ENCODE peak calls at places on chromosomes 11 and 22, in four cellular contexts. One of them, this sample, is unnamed.

GRCh38 chr11:60657880-60658279 is 41.5 kb upstream of the MS4A8 start:
- DNase-seq in K562: no peak
- DNase-seq in HepG2: peak; percentile 28
- DNase-seq in GM12878: no peak
- DNase-seq in this sample: no peak

GRCh38 chr11:66864172-66864901 is 7.5 kb downstream of the LRFN4 start:
- DNase-seq in K562: no peak
- DNase-seq in HepG2: no peak
- DNase-seq in GM12878: no peak
- DNase-seq in this sample: no peak

GRCh38 chr11:201936-202335 is 5.3 kb downstream of the BET1L start:
- DNase-seq in K562: no peak
- DNase-seq in HepG2: no peak
- DNase-seq in GM12878: no peak
- DNase-seq in this sample: no peak

GRCh38 chr11:110762596-110762995 is 50.4 kb upstream of the ARHGAP20 start:
- DNase-seq in K562: no peak
- DNase-seq in HepG2: no peak
- DNase-seq in GM12878: no peak
- DNase-seq in this sample: no peak

GRCh38 chr11:66720223-66720898 is 8.7 kb downstream of the SPTBN2 start:
- DNase-seq in K562: no peak
- DNase-seq in HepG2: peak; percentile 83
- DNase-seq in GM12878: no peak
- DNase-seq in this sample: no peak

GRCh38 chr22:36775589-36775965 is 342 bp downstream of the IFT27 start:
- DNase-seq in K562: no peak
- DNase-seq in HepG2: no peak
- DNase-seq in GM12878: no peak
- DNase-seq in this sample: peak; percentile 34

GRCh38 chr11:17839450-17839849 is 104.9 kb downstream of the KCNC1 start:
- DNase-seq in K562: no peak
- DNase-seq in HepG2: no peak
- DNase-seq in GM12878: no peak
- DNase-seq in this sample: no peak

GRCh38 chr11:120343429-120343828 is 7.2 kb downstream of the ARHGEF12 start:
- DNase-seq in K562: no peak
- DNase-seq in HepG2: no peak
- DNase-seq in GM12878: peak; percentile 67
- DNase-seq in this sample: no peak

GRCh38 chr11:104164028-104164520 is at the start of gene PDGFD:
- DNase-seq in K562: no peak
- DNase-seq in HepG2: peak; percentile 54
- DNase-seq in GM12878: no peak
- DNase-seq in this sample: peak; percentile 59

GRCh38 chr11:27705873-27706820 is 5.9 kb upstream of the BDNF start:
- DNase-seq in K562: peak; percentile 56
- DNase-seq in HepG2: peak; percentile 20
- DNase-seq in GM12878: no peak
- DNase-seq in this sample: peak; percentile 59

GRCh38 chr11:126101930-126102283 is 39.2 kb upstream of the CDON start:
- DNase-seq in K562: no peak
- DNase-seq in HepG2: no peak
- DNase-seq in GM12878: no peak
- DNase-seq in this sample: no peak

GRCh38 chr11:14522801-14523200 is 2.6 kb upstream of the PSMA1 start:
- DNase-seq in K562: no peak
- DNase-seq in HepG2: no peak
- DNase-seq in GM12878: no peak
- DNase-seq in this sample: no peak

GRCh38 chr11:44389963-44390605 is 80.1 kb upstream of the ALX4 start:
- DNase-seq in K562: no peak
- DNase-seq in HepG2: no peak
- DNase-seq in GM12878: no peak
- DNase-seq in this sample: no peak

GRCh38 chr22:29742319-29742718 is 22.5 kb downstream of the CABP7 start:
- DNase-seq in K562: no peak
- DNase-seq in HepG2: no peak
- DNase-seq in GM12878: no peak
- DNase-seq in this sample: no peak

GRCh38 chr22:27654536-27655445 is 146.8 kb downstream of the MN1 start:
- DNase-seq in K562: no peak
- DNase-seq in HepG2: no peak
- DNase-seq in GM12878: no peak
- DNase-seq in this sample: no peak

GRCh38 chr22:19632671-19633148 is 81.6 kb upstream of the SEPTIN5 start:
- DNase-seq in K562: no peak
- DNase-seq in HepG2: no peak
- DNase-seq in GM12878: no peak
- DNase-seq in this sample: no peak

GRCh38 chr11:10984250-10984649 is 126.4 kb upstream of the ZBED5 start:
- DNase-seq in K562: peak; percentile 58
- DNase-seq in HepG2: no peak
- DNase-seq in GM12878: no peak
- DNase-seq in this sample: no peak

GRCh38 chr22:45683680-45684079 is 12.0 kb downstream of the ATXN10 start:
- DNase-seq in K562: no peak
- DNase-seq in HepG2: no peak
- DNase-seq in GM12878: no peak
- DNase-seq in this sample: no peak

GRCh38 chr11:110409174-110409573 is 20.6 kb upstream of the FDX1 start:
- DNase-seq in K562: no peak
- DNase-seq in HepG2: no peak
- DNase-seq in GM12878: no peak
- DNase-seq in this sample: no peak

GRCh38 chr11:20025331-20025840 is 134.9 kb downstream of the DBX1 start:
- DNase-seq in K562: no peak
- DNase-seq in HepG2: no peak
- DNase-seq in GM12878: no peak
- DNase-seq in this sample: no peak

GRCh38 chr11:58573451-58574104 is 2.1 kb downstream of the LPXN start:
- DNase-seq in K562: no peak
- DNase-seq in HepG2: no peak
- DNase-seq in GM12878: no peak
- DNase-seq in this sample: no peak

GRCh38 chr11:58928082-58928574 is 11.2 kb upstream of the GLYATL1 start:
- DNase-seq in K562: no peak
- DNase-seq in HepG2: no peak
- DNase-seq in GM12878: no peak
- DNase-seq in this sample: no peak

GRCh38 chr11:20060647-20061205 is 99.5 kb downstream of the DBX1 start:
- DNase-seq in K562: no peak
- DNase-seq in HepG2: no peak
- DNase-seq in GM12878: no peak
- DNase-seq in this sample: no peak

GRCh38 chr11:76623171-76623883 is 47.2 kb downstream of the LRRC32 start:
- DNase-seq in K562: no peak
- DNase-seq in HepG2: no peak
- DNase-seq in GM12878: no peak
- DNase-seq in this sample: no peak

GRCh38 chr11:76623884-76624419 is 46.6 kb downstream of the LRRC32 start:
- DNase-seq in K562: no peak
- DNase-seq in HepG2: no peak
- DNase-seq in GM12878: no peak
- DNase-seq in this sample: no peak

GRCh38 chr11:76626266-76626665 is 44.3 kb downstream of the LRRC32 start:
- DNase-seq in K562: no peak
- DNase-seq in HepG2: no peak
- DNase-seq in GM12878: no peak
- DNase-seq in this sample: no peak

GRCh38 chr11:76625787-76626186 is 44.8 kb downstream of the LRRC32 start:
- DNase-seq in K562: no peak
- DNase-seq in HepG2: no peak
- DNase-seq in GM12878: no peak
- DNase-seq in this sample: no peak

GRCh38 chr11:76624515-76625379 is 45.8 kb downstream of the LRRC32 start:
- DNase-seq in K562: no peak
- DNase-seq in HepG2: no peak
- DNase-seq in GM12878: no peak
- DNase-seq in this sample: no peak
- TF ChIP-seq TARDBP in K562: no peak
- TF ChIP-seq TARDBP in HepG2: no peak
- TF ChIP-seq TARDBP in GM12878: no peak
- TF ChIP-seq TARDBP in this sample: no peak

GRCh38 chr11:45737056-45737455 is 67.9 kb upstream of the SLC35C1 start:
- DNase-seq in K562: no peak
- DNase-seq in HepG2: no peak
- DNase-seq in GM12878: no peak
- DNase-seq in this sample: no peak
- TF ChIP-seq BHLHE40 in K562: no peak
- TF ChIP-seq BHLHE40 in HepG2: no peak
- TF ChIP-seq BHLHE40 in GM12878: no peak
- TF ChIP-seq BHLHE40 in this sample: no peak

GRCh38 chr11:123125169-123125568 is 63.2 kb upstream of the HSPA8 start:
- DNase-seq in K562: no peak
- DNase-seq in HepG2: no peak
- DNase-seq in GM12878: no peak
- DNase-seq in this sample: no peak

GRCh38 chr11:123122852-123123251 is 60.9 kb upstream of the HSPA8 start:
- DNase-seq in K562: no peak
- DNase-seq in HepG2: no peak
- DNase-seq in GM12878: no peak
- DNase-seq in this sample: no peak

GRCh38 chr11:123116486-123116885 is 54.5 kb upstream of the HSPA8 start:
- DNase-seq in K562: no peak
- DNase-seq in HepG2: no peak
- DNase-seq in GM12878: no peak
- DNase-seq in this sample: no peak

DNA sequence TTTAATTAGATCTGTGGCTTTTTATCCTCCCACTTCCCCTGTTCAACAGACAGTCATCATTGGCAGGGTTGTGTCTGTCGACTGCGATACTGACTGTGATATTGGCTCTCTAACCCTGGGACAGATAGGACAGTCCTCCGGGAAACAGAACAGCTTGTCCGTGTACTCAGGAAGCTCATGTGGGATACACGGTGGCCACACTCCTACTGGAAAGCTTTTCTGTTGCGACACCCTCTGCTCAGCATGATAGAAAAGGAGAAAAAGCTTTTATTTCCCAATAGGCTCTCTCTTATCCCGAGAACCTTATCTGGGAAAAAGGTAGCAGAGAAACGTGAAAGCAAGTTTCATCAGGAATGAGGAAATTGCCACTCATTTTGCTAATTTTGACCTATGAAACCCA is 60.4 kb upstream of the HSPA8 start:
- DNase-seq in K562: no peak
- DNase-seq in HepG2: no peak
- DNase-seq in GM12878: no peak
- DNase-seq in this sample: no peak
- TF ChIP-seq TARDBP in K562: no peak
- TF ChIP-seq TARDBP in HepG2: no peak
- TF ChIP-seq TARDBP in GM12878: no peak
- TF ChIP-seq TARDBP in this sample: no peak

DNA sequence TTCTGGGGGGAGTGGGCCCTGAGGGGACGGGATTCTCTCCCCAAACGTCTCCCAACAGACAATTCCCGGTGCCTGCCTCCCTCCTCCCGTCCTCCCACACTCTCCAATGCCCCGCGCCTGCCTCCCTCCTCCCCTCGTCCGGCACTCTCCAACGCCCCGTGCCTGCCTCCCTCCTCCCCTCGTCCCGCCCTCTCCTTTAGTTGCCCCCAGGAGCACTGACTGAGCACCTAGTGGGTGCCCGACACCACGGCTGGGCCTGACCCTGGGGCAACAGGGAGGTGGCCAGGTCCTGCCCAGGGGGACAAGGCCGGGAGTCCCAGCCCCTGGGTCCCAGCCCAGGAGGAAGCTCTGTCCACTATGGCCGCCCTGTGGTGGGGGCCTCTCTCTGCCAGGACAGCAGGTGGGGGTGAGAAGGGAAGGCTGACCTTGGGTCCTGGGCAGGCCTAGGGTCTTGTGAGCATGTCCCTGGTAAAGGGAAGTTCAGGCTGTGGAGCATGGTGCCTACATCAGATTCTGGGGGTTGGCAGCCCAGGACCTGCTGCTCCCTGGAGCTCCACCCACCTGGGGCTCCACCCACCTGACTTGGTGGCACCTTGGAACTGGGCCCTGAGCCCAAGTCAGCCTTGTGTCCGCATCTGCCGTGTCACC is 942.3 kb downstream of the BRD1 start:
- DNase-seq in K562: no peak
- DNase-seq in HepG2: no peak
- DNase-seq in GM12878: no peak
- DNase-seq in this sample: no peak
- TF ChIP-seq BHLHE40 in K562: no peak
- TF ChIP-seq BHLHE40 in HepG2: no peak
- TF ChIP-seq BHLHE40 in GM12878: no peak
- TF ChIP-seq BHLHE40 in this sample: no peak

DNA sequence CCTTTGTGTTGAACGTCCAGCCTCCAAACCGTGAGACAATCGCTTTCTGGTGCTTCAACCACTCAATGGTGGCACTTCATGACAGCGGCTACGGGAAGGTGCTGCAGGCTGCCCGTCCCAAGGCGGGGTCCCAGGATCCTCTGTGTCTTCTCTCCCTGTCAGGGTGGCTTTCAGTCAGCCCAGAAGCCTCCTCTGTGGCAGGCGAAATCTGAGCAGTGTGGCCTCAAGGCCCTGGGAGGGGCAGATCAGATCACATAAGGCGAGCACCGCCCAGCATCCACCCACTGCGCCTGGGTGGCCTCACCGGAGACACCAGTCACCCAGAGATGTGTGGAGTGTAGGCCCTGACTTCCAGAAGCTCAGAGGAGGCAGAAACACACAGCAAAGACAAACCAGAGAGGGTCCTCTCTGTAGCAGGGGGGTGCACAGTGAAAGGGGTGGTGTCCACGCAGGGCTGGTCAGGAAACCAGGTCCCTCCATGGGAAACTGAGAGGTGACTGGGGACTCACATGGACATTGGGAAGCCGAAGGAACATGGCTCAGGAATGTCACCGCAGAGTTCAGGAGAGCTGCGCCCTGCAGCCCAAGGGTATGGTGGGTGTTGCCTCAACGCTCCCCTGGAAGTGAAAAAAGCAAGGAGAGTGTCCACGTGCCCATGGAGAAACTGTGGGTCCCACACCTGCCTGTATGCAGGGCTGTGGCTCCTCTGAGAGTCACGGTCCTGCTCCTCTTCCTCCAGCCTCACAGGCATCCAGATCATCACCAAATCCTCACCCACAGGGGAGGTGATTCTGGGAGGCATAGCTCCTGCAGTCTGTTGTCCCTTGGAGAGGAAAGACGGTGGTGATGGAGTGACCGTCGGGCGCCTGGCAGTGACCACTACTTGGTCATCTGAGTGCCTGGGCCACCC is 1420.7 kb downstream of the TBC1D22A start:
- DNase-seq in K562: no peak
- DNase-seq in HepG2: no peak
- DNase-seq in GM12878: no peak
- DNase-seq in this sample: no peak
- TF ChIP-seq TARDBP in K562: no peak
- TF ChIP-seq TARDBP in HepG2: no peak
- TF ChIP-seq TARDBP in GM12878: no peak
- TF ChIP-seq TARDBP in this sample: no peak

DNA sequence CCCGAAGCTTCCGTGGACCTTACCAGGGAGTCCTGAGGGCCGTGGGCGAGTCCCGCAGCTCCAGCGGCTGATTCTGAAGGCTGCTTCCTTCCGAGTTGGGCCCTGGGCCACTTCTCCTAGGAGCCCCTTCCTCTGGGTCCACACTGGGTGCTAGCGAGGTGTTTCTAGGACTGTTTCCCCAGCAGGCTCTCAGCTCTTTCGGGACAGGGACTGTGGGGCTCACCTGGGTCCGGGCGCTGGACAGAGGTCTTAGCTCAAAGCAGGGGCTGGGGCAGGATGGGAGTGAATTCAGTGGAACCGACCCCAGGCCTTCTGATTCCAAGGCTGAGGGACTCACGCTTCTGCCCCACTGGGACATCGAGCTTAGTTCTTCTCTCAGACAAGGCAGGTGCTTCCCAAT is 29.3 kb upstream of the CSNK1E start:
- DNase-seq in K562: no peak
- DNase-seq in HepG2: no peak
- DNase-seq in GM12878: no peak
- DNase-seq in this sample: no peak
- TF ChIP-seq BHLHE40 in K562: no peak
- TF ChIP-seq BHLHE40 in HepG2: no peak
- TF ChIP-seq BHLHE40 in GM12878: no peak
- TF ChIP-seq BHLHE40 in this sample: no peak